ENCODE peak calls at places on chromosomes 1 and 21, in seven cellular contexts. O, N, I, Q, B, G and S are unnamed samples.

GRCh38 chr1:246459213-246459612 is 47.9 kb downstream of the SMYD3 start:
- DNase-seq in O (no peak), N (no peak), I (no peak), G (no peak), Q (no peak), B (no peak), S (no peak)

GRCh38 chr1:64913361-64914015 is 52.9 kb downstream of the JAK1 start:
- DNase-seq in I (no peak), G (no peak), N (no peak), O (no peak), B (no peak), Q (no peak), S (no peak)

GRCh38 chr1:9129391-9130041 is 614 bp upstream of the GPR157 start:
- DNase-seq in N (peak), Q (peak), B (peak), I (peak), G (peak), O (peak), S (peak)

GRCh38 chr1:205298191-205298994 is 23.2 kb downstream of the NUAK2 start:
- DNase-seq in O (no peak), Q (no peak), N (no peak), I (no peak), G (peak), B (peak), S (no peak)

GRCh38 chr1:6028042-6028895 is 17.4 kb upstream of the KCNAB2 start:
- DNase-seq in O (no peak), B (peak), Q (peak), N (peak), G (peak), I (peak), S (no peak)

GRCh38 chr1:20344738-20345137 is 54.1 kb downstream of the VWA5B1 start:
- DNase-seq in Q (no peak), B (no peak), N (no peak), I (no peak), G (no peak), O (no peak), S (no peak)

GRCh38 chr1:43975249-43975961 is 645 bp downstream of the ATP6V0B start:
- DNase-seq in Q (peak), G (no peak), O (peak), I (peak), N (no peak), B (peak), S (peak)

GRCh38 chr1:224859651-224860050 is 69.8 kb upstream of the DNAH14 start:
- DNase-seq in N (no peak), Q (no peak), B (no peak), G (no peak), O (no peak), I (no peak), S (no peak)

GRCh38 chr1:229003233-229004031 is 267.5 kb upstream of the RAB4A start:
- DNase-seq in B (no peak), Q (no peak), N (peak), O (no peak), G (no peak), I (no peak), S (no peak)

GRCh38 chr1:196558424-196558823 is 49.8 kb downstream of the KCNT2 start:
- DNase-seq in O (peak), B (no peak), Q (no peak), N (peak), I (no peak), G (peak), S (no peak)

GRCh38 chr1:15326691-15327530 is 79.9 kb downstream of the FHAD1 start:
- DNase-seq in Q (no peak), G (no peak), B (no peak), I (no peak), O (no peak), N (no peak), S (no peak)

GRCh38 chr1:174221681-174222080 is 62.4 kb downstream of the RABGAP1L start:
- DNase-seq in O (no peak), I (no peak), Q (no peak), G (no peak), N (no peak), B (no peak), S (no peak)

GRCh38 chr1:238319957-238320356 is 429.2 kb upstream of the ZP4 start:
- DNase-seq in Q (no peak), N (no peak), O (no peak), B (no peak), I (no peak), G (no peak), S (no peak)

GRCh38 chr1:98467122-98467521 is 194.4 kb upstream of the SNX7 start:
- DNase-seq in Q (no peak), N (no peak), G (no peak), B (no peak), I (no peak), O (no peak), S (no peak)

GRCh38 chr21:32867587-32867986 is 96.0 kb upstream of the PAXBP1 start:
- DNase-seq in O (no peak), Q (no peak), I (no peak), N (no peak), G (no peak), B (no peak), S (no peak)

GRCh38 chr1:33030575-33030974 is 6.1 kb downstream of the AK2 start:
- DNase-seq in I (no peak), O (no peak), B (no peak), N (no peak), G (no peak), Q (peak), S (no peak)

GRCh38 chr1:152514715-152515453 is 602 bp downstream of the CRCT1 start:
- DNase-seq in G (no peak), I (no peak), Q (no peak), O (no peak), B (no peak), N (no peak), S (no peak)

GRCh38 chr1:163471766-163472165 is 150.0 kb downstream of the NUF2 start:
- DNase-seq in N (no peak), B (no peak), G (no peak), O (no peak), Q (no peak), I (no peak), S (no peak)

GRCh38 chr1:33061827-33062226 is 19.1 kb upstream of the AZIN2 start:
- DNase-seq in O (no peak), B (no peak), G (no peak), I (no peak), Q (no peak), N (no peak), S (no peak)

GRCh38 chr1:111990026-111990877 is 784 bp upstream of the KCND3 start:
- DNase-seq in G (no peak), O (no peak), B (peak), I (peak), N (no peak), Q (no peak), S (peak)

GRCh38 chr1:21261551-21262281 is 28.5 kb downstream of the ECE1 start:
- DNase-seq in G (peak), O (peak), Q (peak), N (no peak), I (peak), B (peak), S (no peak)

GRCh38 chr1:16181887-16182719 is 26.2 kb upstream of the EPHA2 start:
- DNase-seq in N (no peak), O (peak), Q (no peak), B (peak), G (peak), I (peak), S (peak)

GRCh38 chr1:205976708-205977107 is 26.5 kb downstream of the RAB7B start:
- DNase-seq in G (peak), O (no peak), B (peak), N (peak), Q (no peak), I (peak), S (no peak)

GRCh38 chr1:157966034-157966671 is 27.3 kb upstream of the KIRREL1 start:
- DNase-seq in Q (no peak), G (no peak), N (no peak), O (peak), I (no peak), B (peak), S (peak)

GRCh38 chr1:109850827-109851226 is 59.8 kb upstream of the CSF1 start:
- DNase-seq in Q (no peak), G (peak), I (no peak), O (no peak), B (no peak), N (no peak), S (no peak)

GRCh38 chr1:101238041-101238515 is 1.3 kb downstream of the S1PR1 start:
- DNase-seq in O (no peak), Q (no peak), N (no peak), B (no peak), I (peak), G (no peak), S (no peak)

GRCh38 chr1:186033744-186034345 is 299.7 kb downstream of the HMCN1 start:
- DNase-seq in G (peak), Q (no peak), I (no peak), O (no peak), N (no peak), B (no peak), S (no peak)

GRCh38 chr1:185984113-185984836 is 250.1 kb downstream of the HMCN1 start:
- DNase-seq in I (no peak), G (no peak), N (no peak), Q (no peak), B (no peak), O (no peak), S (no peak)

GRCh38 chr1:33841516-33841915 is 22.4 kb upstream of the HMGB4 start:
- DNase-seq in Q (no peak), I (no peak), B (no peak), G (no peak), O (no peak), N (no peak), S (no peak)

GRCh38 chr1:234541281-234541975 is 62.4 kb upstream of the TARBP1 start:
- DNase-seq in B (no peak), I (no peak), Q (no peak), G (peak), N (no peak), O (no peak), S (no peak)

GRCh38 chr1:116982319-116983004 is 19.1 kb upstream of the CD101 start:
- DNase-seq in N (no peak), O (peak), G (no peak), B (peak), Q (no peak), I (no peak), S (peak)

GRCh38 chr1:166888710-166889109 is 12.6 kb upstream of the TADA1 start:
- DNase-seq in N (no peak), I (no peak), G (no peak), B (no peak), Q (no peak), O (no peak), S (no peak)

GRCh38 chr21:35232545-35233176 is 183.6 kb upstream of the RUNX1 start:
- DNase-seq in N (no peak), G (peak), O (peak), B (peak), I (no peak), Q (no peak), S (no peak)

GRCh38 chr21:35291963-35292627 is 243.0 kb upstream of the RUNX1 start:
- DNase-seq in N (no peak), Q (no peak), O (no peak), G (no peak), I (no peak), B (no peak), S (no peak)

GRCh38 chr1:183310753-183311465 is 107.3 kb downstream of the NMNAT2 start:
- DNase-seq in G (no peak), N (no peak), O (no peak), B (peak), Q (no peak), I (no peak), S (no peak)

GRCh38 chr1:161738627-161739287 is 10.8 kb upstream of the DUSP12 start:
- DNase-seq in B (peak), G (peak), N (peak), O (peak), Q (peak), I (peak), S (no peak)

GRCh38 chr1:68049941-68050878 is at the start of gene DIRAS3:
- DNase-seq in O (no peak), Q (peak), B (peak), N (no peak), G (no peak), I (peak), S (peak)

GRCh38 chr1:115123116-115123515 is 33.8 kb upstream of the TSPAN2 start:
- DNase-seq in G (no peak), B (no peak), O (no peak), N (no peak), Q (no peak), I (no peak), S (no peak)